ENCODE peak calls at places on chromosomes 1 and 21, in six cellular contexts. T, M, C, B, L and Q are unnamed samples.
A peak's percentile ranks its signal among the peaks of the same experiment; 100 is the strongest.

GRCh38 chr1:17572264-17572985 is 32.9 kb downstream of the ARHGEF10L start:
- DNase-seq in M (no peak), L (no peak), T (no peak), C (no peak), B (no peak), Q (no peak)

GRCh38 chr1:224623743-224624333 is 7.7 kb downstream of the CNIH3 start:
- DNase-seq in M (no peak), C (no peak), L (peak; percentile 96), T (no peak), B (no peak), Q (peak; percentile 96)

GRCh38 chr1:30929135-30929889 is 20.8 kb upstream of the SDC3 start:
- DNase-seq in T (peak; percentile 4), L (peak; percentile 39), C (no peak), M (no peak), B (no peak), Q (peak; percentile 47)

GRCh38 chr1:3631330-3631729 is 6.5 kb downstream of the TPRG1L start:
- DNase-seq in C (no peak), M (no peak), T (peak; percentile 75), L (no peak), B (no peak), Q (no peak)

GRCh38 chr1:236810018-236810417 is 14.9 kb downstream of the MTR start:
- DNase-seq in B (no peak), M (no peak), C (no peak), L (peak; percentile 14), T (no peak), Q (no peak)

GRCh38 chr1:30014031-30014430 is 709.4 kb downstream of the MATN1 start:
- DNase-seq in M (no peak), B (no peak), C (no peak), T (no peak), L (no peak), Q (no peak)

GRCh38 chr21:29805110-29805509 is 134.7 kb downstream of the GRIK1 start:
- DNase-seq in T (no peak), M (no peak), L (no peak), B (no peak), C (no peak), Q (no peak)

GRCh38 chr1:19234224-19234623 is 17.1 kb downstream of the EMC1 start:
- DNase-seq in T (no peak), C (no peak), L (no peak), M (no peak), B (no peak), Q (no peak)

GRCh38 chr21:40835179-40835694 is 11.7 kb downstream of the DSCAM start:
- DNase-seq in T (no peak), M (no peak), B (no peak), L (no peak), C (no peak), Q (no peak)

GRCh38 chr1:31689821-31690220 is 14.0 kb downstream of the COL16A1 start:
- DNase-seq in M (no peak), T (no peak), L (peak; percentile 91), C (no peak), B (no peak), Q (peak; percentile 96)

GRCh38 chr1:26602378-26602959 is 72.9 kb downstream of the RPS6KA1 start:
- DNase-seq in L (peak; percentile 75), B (no peak), M (no peak), T (no peak), C (no peak), Q (peak; percentile 71)

GRCh38 chr1:10122926-10123325 is 87.4 kb upstream of the KIF1B start:
- DNase-seq in T (no peak), C (no peak), M (no peak), L (peak; percentile 78), B (no peak), Q (peak; percentile 90)

GRCh38 chr1:913491-914252 is 10.1 kb upstream of the SAMD11 start:
- DNase-seq in M (peak; percentile 11), T (peak; percentile 65), C (peak; percentile 46), B (no peak), L (no peak), Q (no peak)

GRCh38 chr1:11350265-11350664 is 77.3 kb downstream of the UBIAD1 start:
- DNase-seq in B (no peak), L (no peak), M (no peak), T (no peak), C (no peak), Q (no peak)

GRCh38 chr1:207863893-207864535 is 46.9 kb downstream of the CD34 start:
- DNase-seq in T (no peak), L (no peak), M (no peak), B (no peak), C (no peak), Q (no peak)

GRCh38 chr21:46542588-46543092 is 62.2 kb downstream of the S100B start:
- DNase-seq in L (no peak), B (no peak), M (no peak), T (no peak), C (no peak), Q (no peak)

GRCh38 chr1:29426701-29427279 is 190.5 kb downstream of the PTPRU start:
- DNase-seq in M (no peak), T (no peak), C (no peak), L (no peak), B (peak; percentile 24), Q (no peak)

GRCh38 chr1:211327341-211327921 is 798 bp downstream of the TRAF5 start:
- DNase-seq in C (no peak), L (peak; percentile 81), M (no peak), B (no peak), T (no peak), Q (peak; percentile 49)

GRCh38 chr1:205963352-205963751 is 20.1 kb upstream of the SLC26A9 start:
- DNase-seq in C (no peak), L (peak; percentile 33), T (no peak), B (no peak), M (no peak), Q (peak; percentile 82)

GRCh38 chr1:37890378-37891014 is 31.1 kb upstream of the MTF1 start:
- DNase-seq in M (no peak), L (peak; percentile 53), C (no peak), T (no peak), B (no peak), Q (peak; percentile 55)

GRCh38 chr1:8889103-8889846 is 10.8 kb upstream of the ENO1 start:
- DNase-seq in C (no peak), L (no peak), M (peak; percentile 35), B (no peak), T (no peak), Q (no peak)

GRCh38 chr1:179754031-179754624 is 11.0 kb downstream of the FAM163A start:
- DNase-seq in B (no peak), T (no peak), M (no peak), L (peak; percentile 81), C (no peak), Q (peak; percentile 74)

GRCh38 chr1:93681549-93682412 is at the start of gene BCAR3:
- DNase-seq in B (peak; percentile 80), M (peak; percentile 71), T (peak; percentile 91), C (peak; percentile 88), L (peak; percentile 82), Q (peak; percentile 51)

GRCh38 chr1:205330161-205330560 is 8.6 kb upstream of the NUAK2 start:
- DNase-seq in B (no peak), M (no peak), C (no peak), T (no peak), L (no peak), Q (no peak)

GRCh38 chr1:143661418-143662120 is 310.2 kb downstream of the FAM72C start:
- DNase-seq in L (no peak), C (no peak), T (no peak), M (no peak), B (no peak), Q (no peak)

GRCh38 chr1:236502579-236502971 is 21.2 kb upstream of the LGALS8 start:
- DNase-seq in M (no peak), B (no peak), L (peak; percentile 62), T (no peak), C (no peak), Q (peak; percentile 6)

GRCh38 chr1:150115121-150115520 is 34.6 kb upstream of the PLEKHO1 start:
- DNase-seq in M (no peak), C (no peak), T (no peak), L (no peak), B (no peak), Q (no peak)

GRCh38 chr1:56073614-56074356 is 505.6 kb downstream of the PLPP3 start:
- DNase-seq in B (no peak), L (peak; percentile 97), M (peak; percentile 63), C (peak; percentile 55), T (no peak), Q (peak; percentile 62)

GRCh38 chr1:193568451-193568985 is 382.1 kb upstream of the B3GALT2 start:
- DNase-seq in B (no peak), L (no peak), T (no peak), M (no peak), C (no peak), Q (no peak)

GRCh38 chr1:29237906-29238600 is 1.7 kb downstream of the PTPRU start:
- DNase-seq in C (peak; percentile 83), L (peak; percentile 24), M (peak; percentile 69), B (peak; percentile 76), T (peak; percentile 86), Q (no peak)

GRCh38 chr1:178682429-178682828 is 42.6 kb upstream of the RALGPS2 start:
- DNase-seq in T (no peak), B (no peak), C (no peak), L (no peak), M (no peak), Q (no peak)

GRCh38 chr1:70504176-70504820 is 93.2 kb downstream of the CTH start:
- DNase-seq in M (no peak), B (no peak), C (no peak), L (peak; percentile 49), T (no peak), Q (peak; percentile 20)

GRCh38 chr21:36615274-36615964 is 83.5 kb upstream of the SIM2 start:
- DNase-seq in L (no peak), C (no peak), T (no peak), B (no peak), M (no peak), Q (no peak)
- TF ChIP-seq CTCF in L (peak; percentile 47), C (no peak), T (no peak), B (peak; percentile 42), M (no peak), Q (peak; percentile 47)

GRCh38 chr1:232602622-232603021 is 27.3 kb downstream of the SIPA1L2 start:
- DNase-seq in M (no peak), C (no peak), T (no peak), B (no peak), L (no peak), Q (no peak)
- TF ChIP-seq CTCF in M (no peak), C (no peak), T (no peak), B (peak; percentile 53), L (peak; percentile 25), Q (no peak)

DNA sequence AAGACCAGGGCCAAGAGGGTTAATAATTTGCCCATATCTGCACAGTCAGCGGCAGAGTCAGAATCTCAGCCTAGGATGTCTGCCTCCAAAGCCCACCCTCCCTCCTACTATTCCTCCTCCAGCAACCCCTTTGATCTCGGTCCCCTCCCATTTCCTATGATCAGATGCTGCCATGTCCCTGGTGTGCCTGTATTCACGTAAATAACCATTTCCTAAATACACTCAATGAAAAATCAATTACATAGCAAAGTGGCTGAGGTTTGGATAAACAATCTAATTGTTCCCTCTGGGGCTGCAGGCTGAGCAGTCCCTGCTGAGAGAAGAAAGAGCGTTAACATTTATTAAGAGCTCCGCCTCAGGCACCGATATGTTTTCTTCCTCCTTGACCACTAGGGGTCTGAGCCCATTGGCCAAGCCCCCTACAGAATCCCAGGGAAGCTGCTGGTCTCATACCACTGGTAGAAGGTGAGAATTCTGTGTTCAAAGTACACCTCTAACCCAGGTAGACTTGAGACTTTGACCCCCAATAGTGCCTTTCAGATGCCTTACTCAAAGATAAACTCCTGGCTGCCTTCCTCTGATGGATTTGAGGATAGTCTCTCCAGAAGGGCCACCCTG is 34.0 kb upstream of the CAMK1G start:
- DNase-seq in T (no peak), L (no peak), B (no peak), C (no peak), M (no peak), Q (no peak)
- TF ChIP-seq CTCF in T (no peak), L (peak; percentile 31), B (peak; percentile 75), C (no peak), M (no peak), Q (peak; percentile 41)

GRCh38 chr1:228265167-228265566 is 57.3 kb downstream of the OBSCN start:
- DNase-seq in B (no peak), L (peak; percentile 36), C (no peak), M (no peak), T (no peak), Q (peak; percentile 19)
- TF ChIP-seq CTCF in B (peak; percentile 19), L (peak; percentile 41), C (no peak), M (peak; percentile 11), T (no peak), Q (peak; percentile 32)